ENCODE peak calls at places on chromosomes 4 and X, in five cellular contexts. One of them, this sample, is unnamed.

GRCh38 chr4:6909113-6909969 is at the start of gene TBC1D14:
- DNase-seq in mesenchymal stem cell: peak; percentile 89
- DNase-seq in H1: no peak
- DNase-seq in H9: peak; percentile 89
- DNase-seq in neuronal stem cell: peak; percentile 89
- DNase-seq in this sample: peak; percentile 92

GRCh38 chr4:89298788-89299152 is 8.8 kb downstream of the GPRIN3 start:
- DNase-seq in H9: no peak
- DNase-seq in H1: no peak
- DNase-seq in neuronal stem cell: no peak
- DNase-seq in mesenchymal stem cell: peak; percentile 43
- DNase-seq in this sample: no peak

GRCh38 chr4:149830823-149831222 is 15.2 kb upstream of the IQCM start:
- DNase-seq in H1: no peak
- DNase-seq in H9: no peak
- DNase-seq in mesenchymal stem cell: no peak
- DNase-seq in neuronal stem cell: no peak
- DNase-seq in this sample: no peak

GRCh38 chr4:94515365-94515764 is 63.6 kb downstream of the PDLIM5 start:
- DNase-seq in H1: no peak
- DNase-seq in H9: no peak
- DNase-seq in mesenchymal stem cell: peak; percentile 37
- DNase-seq in neuronal stem cell: no peak
- DNase-seq in this sample: no peak

GRCh38 chrX:109776432-109776831 is 43.4 kb upstream of the ACSL4 start:
- DNase-seq in H9: no peak
- DNase-seq in mesenchymal stem cell: no peak
- DNase-seq in H1: no peak
- DNase-seq in neuronal stem cell: no peak
- DNase-seq in this sample: no peak

GRCh38 chr4:151624606-151625565 is 135.9 kb downstream of the GATB start:
- DNase-seq in H9: no peak
- DNase-seq in neuronal stem cell: no peak
- DNase-seq in mesenchymal stem cell: no peak
- DNase-seq in H1: no peak
- DNase-seq in this sample: no peak

GRCh38 chr4:1209821-1210220 is 37.4 kb upstream of the SPON2 start:
- DNase-seq in neuronal stem cell: peak; percentile 18
- DNase-seq in H9: no peak
- DNase-seq in mesenchymal stem cell: peak; percentile 94
- DNase-seq in H1: no peak
- DNase-seq in this sample: no peak

GRCh38 chr4:158053801-158054200 is 119.0 kb downstream of the GASK1B start:
- DNase-seq in H1: no peak
- DNase-seq in H9: no peak
- DNase-seq in neuronal stem cell: no peak
- DNase-seq in mesenchymal stem cell: no peak
- DNase-seq in this sample: no peak

GRCh38 chrX:113400193-113400704 is 559.6 kb upstream of the AMOT start:
- DNase-seq in mesenchymal stem cell: no peak
- DNase-seq in neuronal stem cell: no peak
- DNase-seq in H1: peak; percentile 13
- DNase-seq in H9: peak; percentile 36
- DNase-seq in this sample: peak; percentile 76

GRCh38 chr4:20196476-20196875 is 55.2 kb upstream of the SLIT2 start:
- DNase-seq in neuronal stem cell: no peak
- DNase-seq in mesenchymal stem cell: no peak
- DNase-seq in H1: no peak
- DNase-seq in H9: no peak
- DNase-seq in this sample: no peak

GRCh38 chr4:88938138-88938537 is 118.8 kb downstream of the FAM13A start:
- DNase-seq in H1: no peak
- DNase-seq in H9: no peak
- DNase-seq in neuronal stem cell: no peak
- DNase-seq in mesenchymal stem cell: peak; percentile 91
- DNase-seq in this sample: peak; percentile 53

GRCh38 chr4:106186201-106186600 is 129.8 kb downstream of the TBCK start:
- DNase-seq in H9: no peak
- DNase-seq in H1: no peak
- DNase-seq in mesenchymal stem cell: peak; percentile 18
- DNase-seq in neuronal stem cell: no peak
- DNase-seq in this sample: no peak

GRCh38 chr4:154622598-154622997 is 10.1 kb upstream of the FGG start:
- DNase-seq in H9: no peak
- DNase-seq in neuronal stem cell: peak; percentile 14
- DNase-seq in H1: no peak
- DNase-seq in mesenchymal stem cell: peak; percentile 41
- DNase-seq in this sample: peak; percentile 61

GRCh38 chr4:25925486-25926201 is 11.6 kb downstream of the SMIM20 start:
- DNase-seq in H9: peak; percentile 55
- DNase-seq in H1: no peak
- DNase-seq in neuronal stem cell: no peak
- DNase-seq in mesenchymal stem cell: peak; percentile 38
- DNase-seq in this sample: peak; percentile 67

GRCh38 chrX:119690921-119691716 is 1.8 kb downstream of the SEPTIN6 start:
- DNase-seq in H9: no peak
- DNase-seq in mesenchymal stem cell: peak; percentile 90
- DNase-seq in H1: no peak
- DNase-seq in neuronal stem cell: no peak
- DNase-seq in this sample: peak; percentile 52

GRCh38 chr4:4457803-4458550 is 71.1 kb downstream of the NSG1 start:
- DNase-seq in H1: no peak
- DNase-seq in H9: peak; percentile 41
- DNase-seq in mesenchymal stem cell: peak; percentile 78
- DNase-seq in neuronal stem cell: no peak
- DNase-seq in this sample: peak; percentile 57

GRCh38 chr4:70915048-70915815 is 13.1 kb downstream of the MOB1B start:
- DNase-seq in H1: no peak
- DNase-seq in neuronal stem cell: no peak
- DNase-seq in mesenchymal stem cell: peak; percentile 77
- DNase-seq in H9: no peak
- DNase-seq in this sample: no peak

GRCh38 chr4:13289391-13289790 is 194.7 kb downstream of the RAB28 start:
- DNase-seq in H9: no peak
- DNase-seq in neuronal stem cell: no peak
- DNase-seq in H1: no peak
- DNase-seq in mesenchymal stem cell: peak; percentile 22
- DNase-seq in this sample: no peak

GRCh38 chrX:154313147-154313546 is 17.6 kb downstream of the TKTL1 start:
- DNase-seq in mesenchymal stem cell: no peak
- DNase-seq in neuronal stem cell: no peak
- DNase-seq in H1: no peak
- DNase-seq in H9: no peak
- DNase-seq in this sample: no peak

GRCh38 chr4:22607382-22607781 is 85.4 kb upstream of the GBA3 start:
- DNase-seq in H1: peak; percentile 21
- DNase-seq in mesenchymal stem cell: peak; percentile 28
- DNase-seq in neuronal stem cell: peak; percentile 3
- DNase-seq in H9: peak; percentile 52
- DNase-seq in this sample: peak; percentile 56

GRCh38 chrX:103437147-103437873 is 61.0 kb downstream of the BEX3 start:
- DNase-seq in mesenchymal stem cell: no peak
- DNase-seq in H1: no peak
- DNase-seq in neuronal stem cell: no peak
- DNase-seq in H9: no peak
- DNase-seq in this sample: no peak

GRCh38 chrX:131792789-131793462 is 230.2 kb upstream of the STK26 start:
- DNase-seq in H1: no peak
- DNase-seq in H9: no peak
- DNase-seq in mesenchymal stem cell: no peak
- DNase-seq in neuronal stem cell: no peak
- DNase-seq in this sample: peak; percentile 18

GRCh38 chr4:123452585-123452984 is 56.0 kb downstream of the SPRY1 start:
- DNase-seq in neuronal stem cell: no peak
- DNase-seq in mesenchymal stem cell: peak; percentile 95
- DNase-seq in H9: no peak
- DNase-seq in H1: no peak
- DNase-seq in this sample: no peak

GRCh38 chr4:3145251-3145908 is 70.9 kb downstream of the HTT start:
- DNase-seq in mesenchymal stem cell: peak; percentile 13
- DNase-seq in H9: no peak
- DNase-seq in neuronal stem cell: no peak
- DNase-seq in H1: no peak
- DNase-seq in this sample: no peak

GRCh38 chr4:70533791-70534190 is 15.4 kb downstream of the AMTN start:
- DNase-seq in neuronal stem cell: no peak
- DNase-seq in H1: no peak
- DNase-seq in H9: no peak
- DNase-seq in mesenchymal stem cell: no peak
- DNase-seq in this sample: no peak

GRCh38 chrX:101617211-101618191 is at the start of gene ARMCX6:
- DNase-seq in neuronal stem cell: peak; percentile 51
- DNase-seq in H1: no peak
- DNase-seq in H9: peak; percentile 71
- DNase-seq in mesenchymal stem cell: peak; percentile 85
- DNase-seq in this sample: peak; percentile 86

GRCh38 chr4:7353046-7353790 is 81.5 kb downstream of the PSAPL1 start:
- DNase-seq in H1: no peak
- DNase-seq in neuronal stem cell: no peak
- DNase-seq in mesenchymal stem cell: no peak
- DNase-seq in H9: no peak
- DNase-seq in this sample: no peak

GRCh38 chrX:49166914-49167739 is 4.6 kb downstream of the MAGIX start:
- DNase-seq in mesenchymal stem cell: peak; percentile 84
- DNase-seq in H9: no peak
- DNase-seq in neuronal stem cell: no peak
- DNase-seq in H1: no peak
- DNase-seq in this sample: peak; percentile 42

GRCh38 chr4:117481742-117482141 is 396.4 kb upstream of the TRAM1L1 start:
- DNase-seq in neuronal stem cell: no peak
- DNase-seq in H1: no peak
- DNase-seq in mesenchymal stem cell: peak; percentile 33
- DNase-seq in H9: no peak
- DNase-seq in this sample: no peak

GRCh38 chrX:13287816-13288215 is 32.0 kb downstream of the ATXN3L start:
- DNase-seq in neuronal stem cell: no peak
- DNase-seq in mesenchymal stem cell: peak; percentile 41
- DNase-seq in H1: no peak
- DNase-seq in H9: no peak
- DNase-seq in this sample: peak; percentile 66

GRCh38 chr4:150342945-150343344 is 239.0 kb upstream of the MAB21L2 start:
- DNase-seq in neuronal stem cell: no peak
- DNase-seq in H1: no peak
- DNase-seq in H9: no peak
- DNase-seq in mesenchymal stem cell: peak; percentile 18
- DNase-seq in this sample: no peak

GRCh38 chr4:153428816-153429592 is 37.2 kb upstream of the TMEM131L start:
- DNase-seq in neuronal stem cell: no peak
- DNase-seq in mesenchymal stem cell: no peak
- DNase-seq in H9: no peak
- DNase-seq in H1: no peak
- DNase-seq in this sample: no peak

GRCh38 chrX:9671998-9672397 is 93.6 kb downstream of the GPR143 start:
- DNase-seq in mesenchymal stem cell: no peak
- DNase-seq in H9: no peak
- DNase-seq in H1: no peak
- DNase-seq in neuronal stem cell: no peak
- DNase-seq in this sample: no peak
- H2BK120ac ChIP-seq in mesenchymal stem cell: no peak overlapping the region
- H2BK120ac ChIP-seq in H9: no peak overlapping the region
- H2BK120ac ChIP-seq in H1: no peak overlapping the region
- H2BK120ac ChIP-seq in neuronal stem cell: no peak overlapping the region
- H2BK120ac ChIP-seq in this sample: no peak overlapping the region

DNA sequence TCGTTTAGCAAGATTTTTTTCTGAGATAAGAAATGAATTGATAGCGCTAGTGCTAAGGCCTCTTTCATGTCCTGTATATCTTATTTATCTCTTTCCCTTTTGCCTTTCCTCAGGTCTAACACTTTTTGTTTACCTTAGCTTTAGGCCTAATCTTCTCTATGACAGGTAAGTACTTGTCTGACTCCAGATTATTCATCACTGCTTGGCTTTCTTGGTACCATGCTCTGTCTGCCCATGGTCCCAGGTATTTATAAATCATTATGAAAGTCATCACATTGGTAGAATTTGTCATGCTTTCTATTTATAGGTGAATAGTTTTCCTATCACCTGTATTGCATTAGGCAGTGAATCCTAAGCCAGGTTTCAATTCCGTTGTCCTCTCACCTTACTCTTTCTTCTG is 99.5 kb upstream of the CTSO start:
- DNase-seq in neuronal stem cell: no peak
- DNase-seq in H9: no peak
- DNase-seq in H1: no peak
- DNase-seq in mesenchymal stem cell: no peak
- DNase-seq in this sample: peak; percentile 64
- H3K4me2 ChIP-seq in neuronal stem cell: no peak overlapping the region
- H3K4me2 ChIP-seq in H9: no peak overlapping the region
- H3K4me2 ChIP-seq in H1: no peak overlapping the region
- H3K4me2 ChIP-seq in mesenchymal stem cell: no peak overlapping the region
- H3K4me2 ChIP-seq in this sample: no peak overlapping the region

GRCh38 chr4:120004054-120004453 is 62.6 kb downstream of the MAD2L1 start:
- DNase-seq in H9: peak; percentile 62
- DNase-seq in neuronal stem cell: no peak
- DNase-seq in H1: no peak
- DNase-seq in mesenchymal stem cell: no peak
- DNase-seq in this sample: peak; percentile 22

GRCh38 chr4:120005091-120005490 is 61.6 kb downstream of the MAD2L1 start:
- DNase-seq in mesenchymal stem cell: no peak
- DNase-seq in H9: no peak
- DNase-seq in H1: no peak
- DNase-seq in neuronal stem cell: no peak
- DNase-seq in this sample: peak; percentile 38

GRCh38 chr4:120003193-120003592 is 63.5 kb downstream of the MAD2L1 start:
- DNase-seq in neuronal stem cell: no peak
- DNase-seq in H9: no peak
- DNase-seq in mesenchymal stem cell: no peak
- DNase-seq in H1: no peak
- DNase-seq in this sample: no peak

GRCh38 chr4:120001850-120002249 is 64.8 kb downstream of the MAD2L1 start:
- DNase-seq in neuronal stem cell: no peak
- DNase-seq in mesenchymal stem cell: no peak
- DNase-seq in H9: no peak
- DNase-seq in H1: no peak
- DNase-seq in this sample: no peak

GRCh38 chr4:120000591-120001296 is 65.9 kb downstream of the MAD2L1 start:
- DNase-seq in H1: no peak
- DNase-seq in mesenchymal stem cell: peak; percentile 4
- DNase-seq in neuronal stem cell: no peak
- DNase-seq in H9: no peak
- DNase-seq in this sample: peak; percentile 85
- H3K27ac ChIP-seq in H1: no peak overlapping the region
- H3K27ac ChIP-seq in mesenchymal stem cell: no peak overlapping the region
- H3K27ac ChIP-seq in neuronal stem cell: no peak overlapping the region
- H3K27ac ChIP-seq in H9: no peak overlapping the region
- H3K27ac ChIP-seq in this sample: peak overlapping the region; percentile 59

GRCh38 chr4:34732579-34732978 is 1511.7 kb downstream of the ARAP2 start:
- DNase-seq in neuronal stem cell: no peak
- DNase-seq in H9: no peak
- DNase-seq in mesenchymal stem cell: no peak
- DNase-seq in H1: no peak
- DNase-seq in this sample: no peak

GRCh38 chr4:34731045-34731444 is 1513.3 kb downstream of the ARAP2 start:
- DNase-seq in neuronal stem cell: no peak
- DNase-seq in mesenchymal stem cell: peak; percentile 10
- DNase-seq in H9: no peak
- DNase-seq in H1: no peak
- DNase-seq in this sample: no peak

GRCh38 chr4:34733185-34733916 is 1511.0 kb downstream of the ARAP2 start:
- DNase-seq in H9: no peak
- DNase-seq in neuronal stem cell: no peak
- DNase-seq in H1: no peak
- DNase-seq in mesenchymal stem cell: no peak
- DNase-seq in this sample: peak; percentile 34

GRCh38 chr4:34732170-34732569 is 1512.1 kb downstream of the ARAP2 start:
- DNase-seq in H1: no peak
- DNase-seq in neuronal stem cell: no peak
- DNase-seq in mesenchymal stem cell: no peak
- DNase-seq in H9: no peak
- DNase-seq in this sample: no peak
- H2BK120ac ChIP-seq in H1: no peak overlapping the region
- H2BK120ac ChIP-seq in neuronal stem cell: no peak overlapping the region
- H2BK120ac ChIP-seq in mesenchymal stem cell: no peak overlapping the region
- H2BK120ac ChIP-seq in H9: no peak overlapping the region
- H2BK120ac ChIP-seq in this sample: no peak overlapping the region

This sample was measured in mesendoderm.